ENCODE peak calls at places on chromosomes 4 and X, in six cellular contexts. One of them, this sample, is unnamed.

GRCh38 chr4:70080205-70080604 is 30.0 kb downstream of the HTN1 start:
- DNase-seq in neuronal stem cell: no peak
- DNase-seq in H1: no peak
- DNase-seq in trophoblast cell: no peak
- DNase-seq in H9: no peak
- DNase-seq in IMR-90: no peak
- DNase-seq in this sample: no peak

GRCh38 chrX:99394450-99394849 is 1015.6 kb downstream of the PCDH19 start:
- DNase-seq in neuronal stem cell: no peak
- DNase-seq in H1: no peak
- DNase-seq in trophoblast cell: no peak
- DNase-seq in H9: peak; percentile 56
- DNase-seq in IMR-90: no peak
- DNase-seq in this sample: peak; percentile 63

GRCh38 chrX:69158166-69159040 is 6.8 kb downstream of the PJA1 start:
- DNase-seq in neuronal stem cell: no peak
- DNase-seq in H1: no peak
- DNase-seq in trophoblast cell: peak; percentile 49
- DNase-seq in H9: peak; percentile 49
- DNase-seq in IMR-90: peak; percentile 85
- DNase-seq in this sample: peak; percentile 62

GRCh38 chrX:128816919-128817318 is 706.4 kb downstream of the SMARCA1 start:
- DNase-seq in neuronal stem cell: no peak
- DNase-seq in H1: no peak
- DNase-seq in trophoblast cell: peak; percentile 18
- DNase-seq in H9: peak; percentile 24
- DNase-seq in IMR-90: no peak
- DNase-seq in this sample: peak; percentile 51

GRCh38 chr4:151407018-151407417 is 2.0 kb upstream of the FHIP1A start:
- DNase-seq in neuronal stem cell: no peak
- DNase-seq in H1: no peak
- DNase-seq in trophoblast cell: no peak
- DNase-seq in H9: no peak
- DNase-seq in IMR-90: no peak
- DNase-seq in this sample: no peak

GRCh38 chr4:37717575-37717974 is 31.4 kb upstream of the RELL1 start:
- DNase-seq in neuronal stem cell: no peak
- DNase-seq in H1: no peak
- DNase-seq in trophoblast cell: peak; percentile 62
- DNase-seq in H9: no peak
- DNase-seq in IMR-90: peak; percentile 92
- DNase-seq in this sample: no peak

GRCh38 chrX:1592128-1592862 is 891 bp downstream of the AKAP17A start:
- DNase-seq in neuronal stem cell: no peak
- DNase-seq in H1: peak; percentile 49
- DNase-seq in trophoblast cell: peak; percentile 8
- DNase-seq in H9: peak; percentile 66
- DNase-seq in IMR-90: peak; percentile 5
- DNase-seq in this sample: peak; percentile 69

GRCh38 chr4:138734746-138735145 is 280.8 kb upstream of the NOCT start:
- DNase-seq in neuronal stem cell: no peak
- DNase-seq in H1: no peak
- DNase-seq in trophoblast cell: no peak
- DNase-seq in H9: no peak
- DNase-seq in IMR-90: peak; percentile 89
- DNase-seq in this sample: no peak

GRCh38 chrX:100413231-100413630 is 3.2 kb upstream of the PCDH19 start:
- DNase-seq in neuronal stem cell: no peak
- DNase-seq in H1: no peak
- DNase-seq in trophoblast cell: peak; percentile 67
- DNase-seq in H9: no peak
- DNase-seq in IMR-90: peak; percentile 48
- DNase-seq in this sample: peak; percentile 67

GRCh38 chr4:104964387-104965175 is 182.1 kb upstream of the TET2 start:
- DNase-seq in neuronal stem cell: no peak
- DNase-seq in H1: no peak
- DNase-seq in trophoblast cell: no peak
- DNase-seq in H9: no peak
- DNase-seq in IMR-90: no peak
- DNase-seq in this sample: no peak

GRCh38 chrX:69083361-69083760 is 81.9 kb downstream of the PJA1 start:
- DNase-seq in neuronal stem cell: no peak
- DNase-seq in H1: no peak
- DNase-seq in trophoblast cell: peak; percentile 54
- DNase-seq in H9: no peak
- DNase-seq in IMR-90: no peak
- DNase-seq in this sample: no peak

GRCh38 chrX:97306771-97307470 is 423.2 kb downstream of the RPA4 start:
- DNase-seq in neuronal stem cell: no peak
- DNase-seq in H1: no peak
- DNase-seq in trophoblast cell: no peak
- DNase-seq in H9: no peak
- DNase-seq in IMR-90: no peak
- DNase-seq in this sample: peak; percentile 55

GRCh38 chr4:128782076-128782715 is 27.3 kb upstream of the JADE1 start:
- DNase-seq in neuronal stem cell: no peak
- DNase-seq in H1: no peak
- DNase-seq in trophoblast cell: peak; percentile 34
- DNase-seq in H9: no peak
- DNase-seq in IMR-90: peak; percentile 37
- DNase-seq in this sample: no peak

GRCh38 chr4:130335417-130336194 is 1239.7 kb downstream of the C4orf33 start:
- DNase-seq in neuronal stem cell: no peak
- DNase-seq in H1: no peak
- DNase-seq in trophoblast cell: peak; percentile 29
- DNase-seq in H9: no peak
- DNase-seq in IMR-90: no peak
- DNase-seq in this sample: no peak

GRCh38 chr4:115323106-115323684 is 209.8 kb upstream of the NDST4 start:
- DNase-seq in neuronal stem cell: no peak
- DNase-seq in H1: no peak
- DNase-seq in trophoblast cell: no peak
- DNase-seq in H9: no peak
- DNase-seq in IMR-90: no peak
- DNase-seq in this sample: no peak

GRCh38 chr4:61202638-61203495 is 2.7 kb downstream of the ADGRL3 start:
- DNase-seq in neuronal stem cell: peak; percentile 29
- DNase-seq in H1: peak; percentile 63
- DNase-seq in trophoblast cell: peak; percentile 35
- DNase-seq in H9: peak; percentile 51
- DNase-seq in IMR-90: no peak
- DNase-seq in this sample: peak; percentile 86

GRCh38 chr4:27148211-27148895 is 287.7 kb downstream of the STIM2 start:
- DNase-seq in neuronal stem cell: no peak
- DNase-seq in H1: no peak
- DNase-seq in trophoblast cell: peak; percentile 65
- DNase-seq in H9: no peak
- DNase-seq in IMR-90: no peak
- DNase-seq in this sample: no peak

GRCh38 chr4:6032249-6033244 is 14.3 kb upstream of the C4orf50 start:
- DNase-seq in neuronal stem cell: no peak
- DNase-seq in H1: no peak
- DNase-seq in trophoblast cell: no peak
- DNase-seq in H9: no peak
- DNase-seq in IMR-90: no peak
- DNase-seq in this sample: no peak

GRCh38 chr4:94595880-94596483 is 144.2 kb downstream of the PDLIM5 start:
- DNase-seq in neuronal stem cell: no peak
- DNase-seq in H1: no peak
- DNase-seq in trophoblast cell: peak; percentile 72
- DNase-seq in H9: no peak
- DNase-seq in IMR-90: peak; percentile 74
- DNase-seq in this sample: peak; percentile 57

GRCh38 chr4:144906181-144906895 is 191.7 kb downstream of the ANAPC10 start:
- DNase-seq in neuronal stem cell: no peak
- DNase-seq in H1: no peak
- DNase-seq in trophoblast cell: peak; percentile 59
- DNase-seq in H9: no peak
- DNase-seq in IMR-90: peak; percentile 29
- DNase-seq in this sample: no peak

GRCh38 chrX:40145001-40145631 is 47.4 kb upstream of the BCOR start:
- DNase-seq in neuronal stem cell: no peak
- DNase-seq in H1: peak; percentile 60
- DNase-seq in trophoblast cell: no peak
- DNase-seq in H9: peak; percentile 78
- DNase-seq in IMR-90: no peak
- DNase-seq in this sample: peak; percentile 55

GRCh38 chr4:113921089-113921842 is 58.2 kb downstream of the ARSJ start:
- DNase-seq in neuronal stem cell: no peak
- DNase-seq in H1: no peak
- DNase-seq in trophoblast cell: no peak
- DNase-seq in H9: no peak
- DNase-seq in IMR-90: peak; percentile 67
- DNase-seq in this sample: no peak

GRCh38 chrX:130984782-130985181 is 73.4 kb upstream of the ARHGAP36 start:
- DNase-seq in neuronal stem cell: no peak
- DNase-seq in H1: no peak
- DNase-seq in trophoblast cell: no peak
- DNase-seq in H9: no peak
- DNase-seq in IMR-90: no peak
- DNase-seq in this sample: no peak

GRCh38 chr4:94160774-94161173 is 46.9 kb upstream of the SMARCAD1 start:
- DNase-seq in neuronal stem cell: no peak
- DNase-seq in H1: no peak
- DNase-seq in trophoblast cell: no peak
- DNase-seq in H9: no peak
- DNase-seq in IMR-90: no peak
- DNase-seq in this sample: no peak

GRCh38 chr4:95835672-95836071 is 4.2 kb upstream of the PDHA2 start:
- DNase-seq in neuronal stem cell: peak; percentile 24
- DNase-seq in H1: no peak
- DNase-seq in trophoblast cell: peak; percentile 23
- DNase-seq in H9: peak; percentile 35
- DNase-seq in IMR-90: no peak
- DNase-seq in this sample: peak; percentile 68

GRCh38 chr4:6926081-6926480 is 16.5 kb downstream of the TBC1D14 start:
- DNase-seq in neuronal stem cell: no peak
- DNase-seq in H1: no peak
- DNase-seq in trophoblast cell: no peak
- DNase-seq in H9: no peak
- DNase-seq in IMR-90: no peak
- DNase-seq in this sample: no peak

DNA sequence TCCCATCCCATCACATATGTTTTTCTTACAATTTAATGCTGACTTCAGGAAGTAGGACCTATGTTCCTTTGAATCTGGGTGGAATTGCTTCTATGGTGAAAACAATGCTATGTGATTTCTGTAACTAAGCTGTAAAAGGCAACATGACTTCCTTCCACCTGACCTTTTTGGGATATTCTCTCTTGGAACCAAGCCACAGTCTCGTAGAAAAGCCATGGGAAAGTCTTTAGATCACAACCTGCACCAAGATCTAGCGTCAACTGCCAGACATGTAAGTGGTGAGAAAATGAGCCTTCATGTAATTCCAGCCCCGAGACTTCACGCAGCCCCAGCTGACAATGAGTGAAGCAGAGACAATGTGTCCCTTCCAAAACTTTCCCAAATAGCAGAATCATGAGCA is 297.0 kb upstream of the DCAF8L1 start:
- DNase-seq in neuronal stem cell: no peak
- DNase-seq in H1: no peak
- DNase-seq in trophoblast cell: no peak
- DNase-seq in H9: no peak
- DNase-seq in IMR-90: no peak
- DNase-seq in this sample: no peak
- H3K23ac ChIP-seq in neuronal stem cell: no peak overlapping the region
- H3K23ac ChIP-seq in H1: no peak overlapping the region
- H3K23ac ChIP-seq in trophoblast cell: no peak overlapping the region
- H3K23ac ChIP-seq in H9: no peak overlapping the region
- H3K23ac ChIP-seq in IMR-90: no peak overlapping the region
- H3K23ac ChIP-seq in this sample: no peak overlapping the region

GRCh38 chr4:48779095-48779997 is 733 bp downstream of the FRYL start:
- DNase-seq in neuronal stem cell: peak; percentile 67
- DNase-seq in H1: peak; percentile 80
- DNase-seq in trophoblast cell: peak; percentile 64
- DNase-seq in H9: peak; percentile 40
- DNase-seq in IMR-90: peak; percentile 54
- DNase-seq in this sample: peak; percentile 61
- H3K23ac ChIP-seq in neuronal stem cell: peak overlapping the region; percentile 87
- H3K23ac ChIP-seq in H1: no peak overlapping the region
- H3K23ac ChIP-seq in trophoblast cell: no peak overlapping the region
- H3K23ac ChIP-seq in H9: no peak overlapping the region
- H3K23ac ChIP-seq in IMR-90: peak overlapping the region; percentile 84
- H3K23ac ChIP-seq in this sample: peak overlapping the region; percentile 73

DNA sequence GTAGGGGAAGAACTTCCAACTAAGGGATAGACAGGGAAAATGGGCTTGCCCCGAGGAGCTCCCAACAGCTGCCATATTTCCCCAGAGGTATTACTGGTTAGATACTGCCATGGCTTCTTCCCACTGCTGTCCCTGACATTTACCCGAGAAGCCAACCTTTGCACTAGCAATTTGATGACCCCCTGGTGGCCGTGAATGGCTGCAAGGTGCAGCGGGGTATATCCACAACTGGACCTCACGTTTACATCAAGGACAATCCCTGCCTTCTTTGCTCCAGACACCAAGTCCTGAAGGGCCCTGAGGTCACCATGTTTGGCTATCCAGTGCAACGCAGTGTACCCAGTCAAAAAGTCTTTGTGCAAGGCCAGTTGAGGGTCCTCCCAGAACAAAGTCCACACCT is 2.3 kb downstream of the SOWAHB start:
- DNase-seq in neuronal stem cell: no peak
- DNase-seq in H1: no peak
- DNase-seq in trophoblast cell: no peak
- DNase-seq in H9: peak; percentile 28
- DNase-seq in IMR-90: no peak
- DNase-seq in this sample: no peak
- H3K23ac ChIP-seq in neuronal stem cell: peak overlapping the region; percentile 77
- H3K23ac ChIP-seq in H1: no peak overlapping the region
- H3K23ac ChIP-seq in trophoblast cell: no peak overlapping the region
- H3K23ac ChIP-seq in H9: no peak overlapping the region
- H3K23ac ChIP-seq in IMR-90: no peak overlapping the region
- H3K23ac ChIP-seq in this sample: no peak overlapping the region

DNA sequence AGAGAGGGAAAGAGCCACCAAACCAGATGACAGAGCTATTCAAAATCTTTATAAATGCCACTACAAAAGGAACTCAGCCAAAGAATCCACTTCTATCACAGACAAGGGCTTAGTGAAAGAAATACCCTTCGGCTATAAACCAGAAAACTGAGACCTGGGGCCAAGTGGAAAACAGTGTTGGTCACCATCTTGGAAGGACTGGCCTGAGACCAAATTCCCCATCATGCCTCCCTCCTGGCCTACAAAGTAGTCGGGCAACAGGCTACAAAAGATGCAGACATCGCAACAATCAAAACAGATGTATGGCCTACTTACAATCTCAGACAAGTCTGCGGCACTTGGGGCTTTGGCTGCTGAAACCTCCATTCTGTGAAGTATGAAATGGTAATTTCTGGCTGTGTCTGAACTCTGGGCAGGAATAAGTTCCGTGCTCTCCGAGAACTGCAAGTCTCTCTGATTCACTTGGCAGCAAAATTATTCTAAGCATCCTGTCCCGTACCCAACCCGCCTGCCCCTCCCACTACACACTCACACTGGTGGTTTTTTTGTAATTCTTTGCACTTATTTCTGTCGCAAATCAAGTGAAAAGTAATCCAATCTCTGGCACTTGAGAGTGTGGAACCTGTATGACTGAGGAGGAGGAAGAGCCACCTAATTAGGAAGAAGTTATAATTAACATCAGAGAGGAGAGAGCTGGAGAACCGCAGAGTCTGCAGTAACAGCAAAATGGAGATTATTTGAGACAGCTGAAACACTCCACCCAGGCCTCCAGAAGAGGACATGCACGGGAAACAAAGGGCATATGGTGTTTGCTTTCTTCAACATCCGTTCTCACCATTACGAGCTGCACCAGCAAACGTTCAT is 87.8 kb downstream of the SH3KBP1 start:
- DNase-seq in neuronal stem cell: no peak
- DNase-seq in H1: no peak
- DNase-seq in trophoblast cell: peak; percentile 31
- DNase-seq in H9: no peak
- DNase-seq in IMR-90: peak; percentile 31
- DNase-seq in this sample: no peak
- H3K23ac ChIP-seq in neuronal stem cell: no peak overlapping the region
- H3K23ac ChIP-seq in H1: no peak overlapping the region
- H3K23ac ChIP-seq in trophoblast cell: no peak overlapping the region
- H3K23ac ChIP-seq in H9: no peak overlapping the region
- H3K23ac ChIP-seq in IMR-90: no peak overlapping the region
- H3K23ac ChIP-seq in this sample: no peak overlapping the region